ENCODE peak calls at places on chromosomes 6 and 20, in seven cellular contexts. L, Q, P, U, I, B and K are unnamed samples.

GRCh38 chr6:70686548-70687133 is 19.0 kb downstream of the SMAP1 start:
- DNase-seq in U (peak), L (no peak), B (no peak), I (peak), Q (no peak), P (no peak), K (no peak)

GRCh38 chr20:11186301-11187008 is 512.7 kb upstream of the JAG1 start:
- DNase-seq in B (no peak), Q (no peak), L (no peak), I (peak), U (no peak), P (no peak), K (no peak)

GRCh38 chr20:33309631-33310030 is 26.6 kb downstream of the BPIFB1 start:
- DNase-seq in B (no peak), U (peak), Q (no peak), P (no peak), I (no peak), L (no peak), K (no peak)

GRCh38 chr6:137661601-137662000 is 167.4 kb upstream of the OLIG3 start:
- DNase-seq in B (peak), I (peak), Q (no peak), L (no peak), U (peak), P (peak), K (no peak)

GRCh38 chr6:145704153-145704781 is 31.1 kb downstream of the EPM2A start:
- DNase-seq in I (peak), Q (peak), U (no peak), P (no peak), B (no peak), L (no peak), K (no peak)

GRCh38 chr6:4615891-4616290 is 160.3 kb upstream of the CDYL start:
- DNase-seq in L (no peak), U (no peak), P (no peak), I (peak), B (peak), Q (no peak), K (no peak)

GRCh38 chr20:51286758-51287157 is 255.8 kb downstream of the NFATC2 start:
- DNase-seq in B (no peak), U (no peak), I (no peak), Q (no peak), L (no peak), P (no peak), K (no peak)

GRCh38 chr6:159093608-159094443 is 49.0 kb upstream of the TAGAP start:
- DNase-seq in B (no peak), P (no peak), I (no peak), Q (no peak), U (no peak), L (no peak), K (no peak)

GRCh38 chr6:88443554-88443953 is 277.4 kb upstream of the CNR1 start:
- DNase-seq in Q (no peak), B (no peak), P (no peak), I (no peak), U (no peak), L (no peak), K (no peak)

GRCh38 chr20:11581271-11581670 is 336.4 kb upstream of the BTBD3 start:
- DNase-seq in B (no peak), U (no peak), I (peak), L (no peak), Q (no peak), P (no peak), K (no peak)

GRCh38 chr6:33935439-33936080 is 131.8 kb upstream of the MLN start:
- DNase-seq in I (no peak), P (no peak), U (peak), Q (no peak), L (no peak), B (no peak), K (no peak)

GRCh38 chr6:165422192-165422591 is 112.8 kb upstream of the C6orf118 start:
- DNase-seq in I (no peak), P (no peak), Q (no peak), U (no peak), B (no peak), L (no peak), K (no peak)

GRCh38 chr6:139161169-139161568 is 26.3 kb downstream of the HECA start:
- DNase-seq in P (peak), I (peak), Q (peak), B (no peak), L (no peak), U (no peak), K (no peak)

GRCh38 chr6:54970337-54970736 is 123.8 kb downstream of the FAM83B start:
- DNase-seq in P (no peak), U (no peak), B (no peak), Q (peak), L (no peak), I (no peak), K (no peak)

GRCh38 chr20:63698739-63699465 is 2.5 kb downstream of the TNFRSF6B start:
- DNase-seq in L (peak), B (peak), P (no peak), I (peak), Q (peak), U (no peak), K (no peak)

GRCh38 chr6:161844804-161845203 is 570.9 kb upstream of the AGPAT4 start:
- DNase-seq in Q (no peak), B (no peak), P (no peak), I (no peak), L (no peak), U (no peak), K (no peak)

GRCh38 chr6:139909992-139910391 is 535.5 kb upstream of the CITED2 start:
- DNase-seq in Q (no peak), B (no peak), L (no peak), I (peak), U (no peak), P (no peak), K (no peak)

GRCh38 chr20:2606507-2607006 is 45.9 kb upstream of the NOP56 start:
- DNase-seq in Q (no peak), U (no peak), L (no peak), B (no peak), I (peak), P (no peak), K (no peak)

GRCh38 chr6:113394724-113395123 is 462.4 kb upstream of the MARCKS start:
- DNase-seq in L (no peak), U (no peak), P (no peak), B (no peak), Q (no peak), I (no peak), K (no peak)

GRCh38 chr6:139801571-139802321 is 427.3 kb upstream of the CITED2 start:
- DNase-seq in U (no peak), I (peak), B (no peak), Q (peak), L (no peak), P (no peak), K (no peak)

GRCh38 chr6:5752282-5752681 is 254.4 kb downstream of the NRN1 start:
- DNase-seq in L (peak), B (no peak), Q (no peak), U (peak), I (peak), P (no peak), K (no peak)

GRCh38 chr20:52493177-52493711 is 301.7 kb upstream of the ZFP64 start:
- DNase-seq in I (peak), P (no peak), Q (no peak), B (no peak), L (no peak), U (peak), K (no peak)